ENCODE peak calls at places on chromosomes 16 and 17, in six cellular contexts. E is fibroblast of lung, W is astrocyte, H is astrocyte of the cerebellum, C is transverse colon, O is tibial artery. S is an unnamed sample.

GRCh38 chr17:3043737-3044365 is 19.6 kb downstream of the OR1D5 start:
- DNase-seq in E (no peak), O (no peak), H (no peak), W (no peak), C (no peak), S (no peak)

GRCh38 chr16:22859925-22860324 is 46.0 kb downstream of the HS3ST2 start:
- DNase-seq in E (no peak), O (no peak), C (no peak), H (no peak), W (no peak), S (no peak)

GRCh38 chr17:73782641-73783381 is 138.6 kb upstream of the SDK2 start:
- DNase-seq in H (no peak), O (no peak), C (peak; percentile 36), E (no peak), W (no peak), S (no peak)

GRCh38 chr17:79027925-79028491 is 4.0 kb downstream of the C1QTNF1 start:
- DNase-seq in C (no peak), E (no peak), H (no peak), W (no peak), O (peak; percentile 70), S (no peak)

GRCh38 chr16:1929578-1930337 is 11.5 kb upstream of the HS3ST6 start:
- DNase-seq in E (peak; percentile 67), O (peak; percentile 77), W (peak; percentile 33), H (peak; percentile 37), C (peak; percentile 93), S (no peak)

GRCh38 chr17:4956493-4957061 is 5.7 kb downstream of the ENO3 start:
- DNase-seq in W (no peak), H (no peak), O (no peak), E (no peak), C (no peak), S (no peak)

GRCh38 chr16:81609323-81609892 is 164.8 kb downstream of the CMIP start:
- DNase-seq in C (no peak), E (no peak), W (no peak), H (no peak), O (no peak), S (no peak)

GRCh38 chr17:42680331-42680808 is 1.3 kb downstream of the CCR10 start:
- DNase-seq in O (peak; percentile 42), E (peak; percentile 49), W (no peak), C (peak; percentile 34), H (no peak), S (no peak)

GRCh38 chr16:78496189-78496588 is 396.7 kb downstream of the WWOX start:
- DNase-seq in H (no peak), O (no peak), C (no peak), E (no peak), W (no peak), S (no peak)

GRCh38 chr17:7241047-7241733 is 1.1 kb downstream of the GABARAP start:
- DNase-seq in E (no peak), O (no peak), H (no peak), C (no peak), W (no peak), S (no peak)

GRCh38 chr17:46802831-46803230 is 15.7 kb downstream of the WNT3 start:
- DNase-seq in C (no peak), W (no peak), H (no peak), O (no peak), E (no peak), S (no peak)

GRCh38 chr16:50702725-50703124 is 9.3 kb downstream of the NOD2 start:
- DNase-seq in W (no peak), O (no peak), C (no peak), E (no peak), H (no peak), S (no peak)

GRCh38 chr16:58225965-58226602 is 28.2 kb upstream of the CSNK2A2 start:
- DNase-seq in C (no peak), H (no peak), O (no peak), W (no peak), E (no peak), S (no peak)

GRCh38 chr17:73359987-73360410 is 48.2 kb upstream of the CDC42EP4 start:
- DNase-seq in W (no peak), O (no peak), C (peak; percentile 77), E (no peak), H (no peak), S (no peak)

GRCh38 chr16:49602201-49603041 is 228.8 kb downstream of the C16orf78 start:
- DNase-seq in H (no peak), O (no peak), E (peak; percentile 30), W (peak; percentile 10), C (no peak), S (no peak)

GRCh38 chr17:30300803-30301202 is 9.1 kb upstream of the BLMH start:
- DNase-seq in C (no peak), E (no peak), O (no peak), H (no peak), W (no peak), S (no peak)

DNA sequence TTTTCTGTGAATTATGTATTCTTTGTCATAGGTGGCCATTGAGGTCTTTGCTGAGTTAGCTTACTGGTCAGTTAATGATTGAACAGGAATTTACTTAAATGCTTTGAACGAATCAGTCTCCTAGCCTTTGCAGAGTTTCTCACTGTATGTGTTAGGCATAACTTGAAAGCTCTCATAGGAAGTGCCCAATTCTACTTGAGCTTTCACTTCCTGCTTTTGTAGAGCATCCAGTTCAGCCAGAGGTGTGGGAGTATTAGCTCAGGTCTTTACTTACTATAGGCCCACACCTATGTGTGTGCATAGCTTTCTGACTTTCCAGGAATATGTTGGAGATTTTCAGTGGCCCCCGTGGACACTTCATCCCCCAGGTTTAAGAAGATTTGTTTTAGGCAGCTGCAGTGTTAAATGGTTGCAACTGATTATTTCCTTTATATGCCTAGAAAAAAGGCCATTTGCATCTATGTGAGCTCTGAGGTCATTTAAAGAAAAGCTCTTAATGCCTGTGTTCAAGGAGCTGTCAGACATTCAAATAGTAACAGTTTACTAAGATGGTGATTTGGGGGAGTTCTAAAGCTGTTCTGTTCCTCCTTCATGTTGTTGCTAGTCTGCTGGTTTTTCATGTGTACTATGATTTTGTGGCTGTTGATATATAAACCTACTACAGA is 62.3 kb downstream of the PHKB start:
- DNase-seq in O (no peak), H (no peak), C (no peak), E (no peak), W (no peak), S (no peak)
- TF ChIP-seq CTCF in O (no peak), H (no peak), C (no peak), E (no peak), W (no peak), S (no peak)

GRCh38 chr16:75821117-75821516 is 94.8 kb upstream of the CPHXL start:
- DNase-seq in C (no peak), W (no peak), H (no peak), E (no peak), O (no peak), S (no peak)
- H3K4me3 ChIP-seq in C (no peak overlapping the region), W (no peak overlapping the region), H (no peak overlapping the region), E (no peak overlapping the region), O (no peak overlapping the region), S (no peak overlapping the region)

DNA sequence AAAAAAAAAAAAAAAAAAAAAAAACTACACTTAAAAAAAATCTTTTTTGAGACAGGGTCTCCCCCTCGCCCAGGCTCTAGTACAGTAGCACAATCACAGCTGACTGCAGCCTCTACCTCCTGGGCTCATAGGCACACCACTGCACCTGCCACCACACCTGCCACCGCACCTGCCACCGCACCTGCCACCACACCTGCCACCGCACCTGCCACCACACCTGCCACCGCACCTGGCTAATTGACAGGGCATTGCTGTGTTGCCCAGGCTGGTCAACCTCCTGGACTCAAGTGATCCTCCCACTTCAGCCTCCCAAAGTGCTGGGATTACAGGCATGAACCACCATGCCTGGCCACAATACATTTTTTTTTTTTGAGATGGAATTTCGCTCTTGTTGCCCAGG is 17.6 kb upstream of the WDR45B start:
- DNase-seq in C (no peak), H (no peak), E (no peak), O (no peak), W (no peak), S (no peak)
- TF ChIP-seq CTCF in C (no peak), H (no peak), E (no peak), O (no peak), W (no peak), S (no peak)

GRCh38 chr16:8763899-8764298 is 33.5 kb downstream of the TMEM186 start:
- DNase-seq in E (no peak), O (no peak), H (no peak), W (no peak), C (no peak), S (no peak)
- H3K4me3 ChIP-seq in E (no peak overlapping the region), O (no peak overlapping the region), H (no peak overlapping the region), W (no peak overlapping the region), C (no peak overlapping the region), S (no peak overlapping the region)

GRCh38 chr17:56478836-56479447 is 114.6 kb upstream of the NOG start:
- DNase-seq in E (peak; percentile 19), H (no peak), C (no peak), O (no peak), W (peak; percentile 6), S (no peak)
- TF ChIP-seq CTCF in E (peak; percentile 51), H (peak; percentile 59), C (peak; percentile 25), O (no peak), W (peak; percentile 53), S (peak; percentile 43)

DNA sequence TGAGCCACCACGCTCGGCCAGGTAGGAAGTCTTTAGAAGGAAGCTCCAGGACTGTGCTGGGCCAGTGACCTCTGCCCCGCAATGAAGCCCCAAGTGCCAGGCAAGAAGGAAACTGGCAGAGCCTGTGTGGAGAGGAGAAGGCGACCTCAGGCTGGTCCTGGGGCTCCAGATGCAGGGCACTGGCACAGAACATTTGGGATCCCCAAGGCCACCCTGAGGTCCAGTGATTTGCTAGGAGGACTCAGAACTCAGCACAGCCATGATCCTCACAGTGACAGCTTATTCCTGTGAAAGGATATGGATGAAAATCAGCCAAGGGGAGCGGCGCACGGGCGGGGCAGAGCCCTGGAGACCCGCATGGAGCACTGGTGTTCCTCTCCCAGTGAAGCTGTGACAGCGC is 24.1 kb downstream of the MGAT5B start:
- DNase-seq in E (no peak), C (no peak), H (no peak), O (no peak), W (no peak), S (no peak)
- H3K4me3 ChIP-seq in E (no peak overlapping the region), C (no peak overlapping the region), H (no peak overlapping the region), O (no peak overlapping the region), W (no peak overlapping the region), S (no peak overlapping the region)

DNA sequence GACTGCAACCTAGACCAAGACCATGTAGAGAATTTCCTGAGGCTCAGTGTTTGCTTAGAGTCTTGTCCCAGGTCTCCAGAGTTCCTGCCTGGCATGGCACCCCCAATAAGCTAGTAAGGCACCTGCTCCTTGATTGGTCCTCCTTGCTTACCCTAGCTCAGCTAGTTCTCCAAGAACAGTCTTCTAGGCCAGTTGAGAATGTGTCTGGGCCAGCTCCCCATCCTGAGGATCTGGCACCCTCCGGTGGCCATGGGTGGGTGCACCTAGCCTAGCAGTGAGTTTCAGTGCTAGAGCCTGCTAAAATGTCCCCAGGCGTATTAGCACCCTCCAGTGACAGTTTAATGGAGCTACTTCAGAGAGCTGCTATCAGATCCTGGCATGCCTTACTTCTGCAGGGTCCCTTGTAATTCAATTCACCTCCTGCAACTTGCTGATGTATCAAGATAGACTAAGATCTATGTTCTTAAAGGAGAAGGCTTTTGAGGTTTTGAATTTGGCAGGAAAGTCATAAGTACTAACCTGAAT is 44.4 kb upstream of the MED13 start:
- DNase-seq in H (peak; percentile 64), O (no peak), C (peak; percentile 78), E (peak; percentile 77), W (peak; percentile 65), S (peak; percentile 26)
- TF ChIP-seq CTCF in H (peak; percentile 89), O (no peak), C (peak; percentile 82), E (peak; percentile 50), W (peak; percentile 86), S (peak; percentile 71)

S was measured in HFF-Myc.